ENCODE peak calls at places on chromosome 6, in six cellular contexts. One of them, this sample, is unnamed. For H3K4me1, the result is how much of the 10 kb centered on the place peaks cover.

GRCh38 chr6:127032971-127033370 is 85.5 kb upstream of the RSPO3 start:
- DNase-seq in ovary: no peak
- DNase-seq in gastrocnemius medialis: no peak
- DNase-seq in A549: no peak
- DNase-seq in suprapubic skin: no peak
- DNase-seq in stomach: no peak
- DNase-seq in this sample: no peak

GRCh38 chr6:148851683-148852556 is 105.1 kb downstream of the UST start:
- DNase-seq in stomach: peak
- DNase-seq in A549: no peak
- DNase-seq in suprapubic skin: no peak
- DNase-seq in ovary: no peak
- DNase-seq in gastrocnemius medialis: no peak
- DNase-seq in this sample: no peak

GRCh38 chr6:159761873-159762680 is at the start of gene ACAT2:
- DNase-seq in ovary: peak
- DNase-seq in suprapubic skin: peak
- DNase-seq in A549: peak
- DNase-seq in gastrocnemius medialis: peak
- DNase-seq in stomach: peak
- DNase-seq in this sample: peak

GRCh38 chr6:159983641-159984080 is 14.8 kb downstream of the IGF2R start:
- DNase-seq in A549: no peak
- DNase-seq in suprapubic skin: no peak
- DNase-seq in gastrocnemius medialis: no peak
- DNase-seq in stomach: no peak
- DNase-seq in ovary: no peak
- DNase-seq in this sample: no peak

GRCh38 chr6:137016366-137016765 is 28.4 kb downstream of the IL20RA start:
- DNase-seq in ovary: no peak
- DNase-seq in A549: no peak
- DNase-seq in stomach: no peak
- DNase-seq in gastrocnemius medialis: no peak
- DNase-seq in suprapubic skin: no peak
- DNase-seq in this sample: no peak

GRCh38 chr6:31086788-31087440 is 25.5 kb downstream of the C6orf15 start:
- DNase-seq in stomach: no peak
- DNase-seq in gastrocnemius medialis: no peak
- DNase-seq in A549: no peak
- DNase-seq in ovary: no peak
- DNase-seq in suprapubic skin: no peak
- DNase-seq in this sample: no peak

GRCh38 chr6:128415387-128415786 is 105.0 kb downstream of the PTPRK start:
- DNase-seq in stomach: no peak
- DNase-seq in ovary: no peak
- DNase-seq in gastrocnemius medialis: no peak
- DNase-seq in suprapubic skin: no peak
- DNase-seq in A549: no peak
- DNase-seq in this sample: no peak

GRCh38 chr6:41228616-41229015 is 467 bp downstream of the TREML4 start:
- DNase-seq in stomach: no peak
- DNase-seq in A549: no peak
- DNase-seq in ovary: no peak
- DNase-seq in gastrocnemius medialis: no peak
- DNase-seq in suprapubic skin: no peak
- DNase-seq in this sample: no peak

GRCh38 chr6:153729189-153729588 is 309.9 kb upstream of the OPRM1 start:
- DNase-seq in A549: no peak
- DNase-seq in gastrocnemius medialis: no peak
- DNase-seq in stomach: no peak
- DNase-seq in suprapubic skin: no peak
- DNase-seq in ovary: no peak
- DNase-seq in this sample: no peak

GRCh38 chr6:137036566-137037300 is 8.0 kb downstream of the IL20RA start:
- DNase-seq in stomach: peak
- DNase-seq in ovary: no peak
- DNase-seq in suprapubic skin: no peak
- DNase-seq in A549: no peak
- DNase-seq in gastrocnemius medialis: no peak
- DNase-seq in this sample: no peak

GRCh38 chr6:31467151-31467550 is 30.8 kb upstream of the MICB start:
- DNase-seq in stomach: no peak
- DNase-seq in suprapubic skin: no peak
- DNase-seq in gastrocnemius medialis: no peak
- DNase-seq in A549: no peak
- DNase-seq in ovary: no peak
- DNase-seq in this sample: no peak

GRCh38 chr6:41718828-41719227 is 16.6 kb downstream of the TFEB start:
- DNase-seq in stomach: no peak
- DNase-seq in gastrocnemius medialis: no peak
- DNase-seq in suprapubic skin: no peak
- DNase-seq in ovary: no peak
- DNase-seq in A549: no peak
- DNase-seq in this sample: no peak

GRCh38 chr6:138237463-138237862 is 19.2 kb upstream of the PBOV1 start:
- DNase-seq in stomach: no peak
- DNase-seq in ovary: no peak
- DNase-seq in A549: no peak
- DNase-seq in suprapubic skin: no peak
- DNase-seq in gastrocnemius medialis: no peak
- DNase-seq in this sample: no peak
- H3K4me1 ChIP-seq in stomach: under half
- H3K4me1 ChIP-seq in ovary: under half
- H3K4me1 ChIP-seq in A549: under half
- H3K4me1 ChIP-seq in suprapubic skin: under half
- H3K4me1 ChIP-seq in gastrocnemius medialis: under half
- H3K4me1 ChIP-seq in this sample: under half

GRCh38 chr6:113148576-113148975 is 708.6 kb upstream of the MARCKS start:
- DNase-seq in ovary: no peak
- DNase-seq in stomach: no peak
- DNase-seq in gastrocnemius medialis: no peak
- DNase-seq in suprapubic skin: no peak
- DNase-seq in A549: no peak
- DNase-seq in this sample: no peak
- TF ChIP-seq CTCF in ovary: no peak
- TF ChIP-seq CTCF in stomach: no peak
- TF ChIP-seq CTCF in gastrocnemius medialis: no peak
- TF ChIP-seq CTCF in suprapubic skin: no peak
- TF ChIP-seq CTCF in A549: no peak
- TF ChIP-seq CTCF in this sample: no peak

DNA sequence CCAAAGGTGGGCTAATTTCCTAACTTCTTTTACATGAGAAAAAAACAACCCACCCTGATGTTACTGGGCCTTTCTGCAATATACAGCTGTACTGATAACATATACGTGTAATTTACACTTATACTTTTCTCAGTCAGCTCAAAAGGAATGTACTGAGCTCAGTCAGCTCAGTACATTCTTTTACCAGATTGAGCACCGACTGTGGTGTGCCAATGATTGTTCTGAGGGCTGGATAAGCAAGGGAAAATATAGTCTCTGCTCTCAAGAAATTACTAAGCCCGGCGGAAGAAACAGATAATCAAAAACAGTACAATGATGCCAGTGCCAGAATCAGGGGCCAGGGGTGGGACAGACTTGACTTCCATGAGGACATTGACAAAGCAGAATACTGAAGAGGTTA is 10.0 kb upstream of the BLOC1S5 start:
- DNase-seq in suprapubic skin: no peak
- DNase-seq in A549: no peak
- DNase-seq in gastrocnemius medialis: no peak
- DNase-seq in stomach: no peak
- DNase-seq in ovary: no peak
- DNase-seq in this sample: no peak
- TF ChIP-seq POLR2A in suprapubic skin: no peak
- TF ChIP-seq POLR2A in A549: no peak
- TF ChIP-seq POLR2A in gastrocnemius medialis: no peak
- TF ChIP-seq POLR2A in stomach: no peak
- TF ChIP-seq POLR2A in ovary: no peak
- TF ChIP-seq POLR2A in this sample: no peak

GRCh38 chr6:139922236-139922635 is 547.8 kb upstream of the CITED2 start:
- DNase-seq in stomach: no peak
- DNase-seq in ovary: no peak
- DNase-seq in suprapubic skin: no peak
- DNase-seq in A549: no peak
- DNase-seq in gastrocnemius medialis: no peak
- DNase-seq in this sample: no peak

GRCh38 chr6:139917943-139918342 is 543.5 kb upstream of the CITED2 start:
- DNase-seq in ovary: no peak
- DNase-seq in suprapubic skin: no peak
- DNase-seq in A549: no peak
- DNase-seq in gastrocnemius medialis: no peak
- DNase-seq in stomach: no peak
- DNase-seq in this sample: no peak

GRCh38 chr6:139914910-139915309 is 540.5 kb upstream of the CITED2 start:
- DNase-seq in ovary: no peak
- DNase-seq in gastrocnemius medialis: no peak
- DNase-seq in A549: no peak
- DNase-seq in stomach: no peak
- DNase-seq in suprapubic skin: no peak
- DNase-seq in this sample: no peak

GRCh38 chr6:139920027-139920851 is 545.8 kb upstream of the CITED2 start:
- DNase-seq in stomach: no peak
- DNase-seq in suprapubic skin: no peak
- DNase-seq in ovary: no peak
- DNase-seq in A549: no peak
- DNase-seq in gastrocnemius medialis: no peak
- DNase-seq in this sample: no peak

DNA sequence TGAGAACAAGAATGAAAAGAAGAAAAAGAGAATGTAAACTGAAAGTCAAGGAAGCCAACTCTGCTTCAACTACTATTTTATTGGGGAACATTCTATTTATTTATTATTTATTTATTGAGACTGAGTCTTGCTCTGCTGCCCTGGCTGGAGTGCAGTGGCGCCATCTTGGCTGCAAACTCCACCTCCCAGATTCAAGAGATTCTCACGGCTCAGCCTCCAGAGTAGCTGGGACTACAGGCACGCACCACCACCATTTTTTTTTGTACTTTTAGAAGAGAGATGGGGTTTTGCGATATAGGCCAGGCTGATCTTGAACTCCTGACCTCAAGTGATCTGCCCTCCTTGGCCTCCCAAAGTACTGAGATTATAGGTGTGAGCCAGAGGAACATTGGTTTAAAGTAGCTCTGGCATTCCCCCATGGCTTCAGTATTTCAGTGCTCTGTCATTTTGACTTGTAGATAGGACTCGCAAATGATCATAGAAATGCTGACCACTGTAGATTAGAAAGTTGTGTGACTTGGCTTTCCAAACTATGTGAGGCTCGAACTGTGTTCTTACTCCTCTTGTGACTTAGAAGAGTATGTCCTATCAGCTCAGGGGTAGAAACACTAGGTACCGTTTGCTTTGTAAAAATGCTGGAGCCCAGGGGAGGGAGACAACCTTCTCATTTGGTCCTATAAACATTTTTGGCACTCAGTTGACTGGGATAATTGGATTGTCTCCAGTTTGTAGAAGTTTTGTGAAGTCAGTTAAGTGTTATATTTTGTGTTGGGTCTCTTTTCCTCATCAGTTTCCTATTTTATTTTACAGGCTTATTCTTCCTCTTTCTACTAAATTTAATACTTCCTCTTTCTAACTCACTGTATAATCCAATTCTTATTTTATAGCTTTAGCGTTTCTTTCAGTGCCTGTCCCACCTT is 544.9 kb upstream of the CITED2 start:
- DNase-seq in gastrocnemius medialis: no peak
- DNase-seq in A549: no peak
- DNase-seq in ovary: no peak
- DNase-seq in stomach: no peak
- DNase-seq in suprapubic skin: no peak
- DNase-seq in this sample: no peak
- H3K4me1 ChIP-seq in gastrocnemius medialis: under half
- H3K4me1 ChIP-seq in A549: under half
- H3K4me1 ChIP-seq in ovary: under half
- H3K4me1 ChIP-seq in stomach: under half
- H3K4me1 ChIP-seq in suprapubic skin: under half
- H3K4me1 ChIP-seq in this sample: under half

GRCh38 chr6:52573295-52573694 is 3.6 kb downstream of the TRAM2 start:
- DNase-seq in ovary: no peak
- DNase-seq in A549: no peak
- DNase-seq in gastrocnemius medialis: no peak
- DNase-seq in suprapubic skin: no peak
- DNase-seq in stomach: no peak
- DNase-seq in this sample: no peak
- TF ChIP-seq CTCF in ovary: no peak
- TF ChIP-seq CTCF in A549: no peak
- TF ChIP-seq CTCF in gastrocnemius medialis: no peak
- TF ChIP-seq CTCF in suprapubic skin: no peak
- TF ChIP-seq CTCF in stomach: no peak
- TF ChIP-seq CTCF in this sample: no peak

GRCh38 chr6:7172605-7173185 is 64.9 kb downstream of the RREB1 start:
- DNase-seq in stomach: no peak
- DNase-seq in ovary: no peak
- DNase-seq in gastrocnemius medialis: no peak
- DNase-seq in A549: no peak
- DNase-seq in suprapubic skin: no peak
- DNase-seq in this sample: no peak
- TF ChIP-seq POLR2A in stomach: no peak
- TF ChIP-seq POLR2A in ovary: no peak
- TF ChIP-seq POLR2A in gastrocnemius medialis: no peak
- TF ChIP-seq POLR2A in A549: no peak
- TF ChIP-seq POLR2A in suprapubic skin: no peak
- TF ChIP-seq POLR2A in this sample: no peak